ENCODE peak calls at places on chromosomes 5 and 9, in eight cellular contexts. Z, K, A, H, T, M, E and I are unnamed samples.

GRCh38 chr9:26742843-26743242 is 149.8 kb downstream of the CAAP1 start:
- DNase-seq in E (no peak), A (no peak), T (no peak), M (no peak), K (no peak), Z (no peak), H (no peak), I (no peak)

GRCh38 chr5:7873216-7873615 is 4.3 kb downstream of the MTRR start:
- DNase-seq in Z (no peak), A (no peak), T (no peak), H (no peak), K (no peak), E (no peak), M (no peak), I (no peak)

GRCh38 chr5:135246923-135247795 is 151.9 kb downstream of the MACROH2A1 start:
- DNase-seq in E (peak; percentile 93), A (no peak), T (peak; percentile 73), K (peak; percentile 98), Z (peak; percentile 90), H (peak; percentile 97), M (no peak), I (no peak)

GRCh38 chr5:127799293-127799905 is 96.2 kb downstream of the CCDC192 start:
- DNase-seq in A (no peak), T (no peak), E (no peak), K (no peak), H (no peak), Z (no peak), M (no peak), I (no peak)

GRCh38 chr5:175317872-175318271 is 126.1 kb downstream of the DRD1 start:
- DNase-seq in Z (no peak), T (no peak), M (no peak), K (no peak), H (no peak), A (no peak), E (no peak), I (no peak)

GRCh38 chr9:92180669-92181181 is 65.5 kb upstream of the SPTLC1 start:
- DNase-seq in H (peak; percentile 77), Z (no peak), K (peak; percentile 94), A (no peak), T (no peak), E (peak; percentile 18), M (no peak), I (no peak)

GRCh38 chr5:66306105-66306843 is 162.2 kb downstream of the SREK1 start:
- DNase-seq in E (peak; percentile 58), A (peak; percentile 78), T (peak; percentile 13), K (peak; percentile 85), M (peak; percentile 83), Z (peak; percentile 44), H (peak; percentile 36), I (peak; percentile 77)

GRCh38 chr9:127112683-127113539 is 9.5 kb downstream of the ANGPTL2 start:
- DNase-seq in K (peak; percentile 34), Z (peak; percentile 58), A (no peak), M (no peak), E (no peak), T (no peak), H (no peak), I (no peak)

GRCh38 chr5:180689071-180689694 is 39.8 kb upstream of the FLT4 start:
- DNase-seq in K (no peak), E (no peak), Z (no peak), T (no peak), H (no peak), M (no peak), A (no peak), I (no peak)

GRCh38 chr5:73412597-73412988 is 36.0 kb downstream of the FOXD1 start:
- DNase-seq in Z (peak; percentile 71), E (peak; percentile 95), A (no peak), H (peak; percentile 94), K (peak; percentile 78), M (peak; percentile 20), T (peak; percentile 63), I (no peak)

DNA sequence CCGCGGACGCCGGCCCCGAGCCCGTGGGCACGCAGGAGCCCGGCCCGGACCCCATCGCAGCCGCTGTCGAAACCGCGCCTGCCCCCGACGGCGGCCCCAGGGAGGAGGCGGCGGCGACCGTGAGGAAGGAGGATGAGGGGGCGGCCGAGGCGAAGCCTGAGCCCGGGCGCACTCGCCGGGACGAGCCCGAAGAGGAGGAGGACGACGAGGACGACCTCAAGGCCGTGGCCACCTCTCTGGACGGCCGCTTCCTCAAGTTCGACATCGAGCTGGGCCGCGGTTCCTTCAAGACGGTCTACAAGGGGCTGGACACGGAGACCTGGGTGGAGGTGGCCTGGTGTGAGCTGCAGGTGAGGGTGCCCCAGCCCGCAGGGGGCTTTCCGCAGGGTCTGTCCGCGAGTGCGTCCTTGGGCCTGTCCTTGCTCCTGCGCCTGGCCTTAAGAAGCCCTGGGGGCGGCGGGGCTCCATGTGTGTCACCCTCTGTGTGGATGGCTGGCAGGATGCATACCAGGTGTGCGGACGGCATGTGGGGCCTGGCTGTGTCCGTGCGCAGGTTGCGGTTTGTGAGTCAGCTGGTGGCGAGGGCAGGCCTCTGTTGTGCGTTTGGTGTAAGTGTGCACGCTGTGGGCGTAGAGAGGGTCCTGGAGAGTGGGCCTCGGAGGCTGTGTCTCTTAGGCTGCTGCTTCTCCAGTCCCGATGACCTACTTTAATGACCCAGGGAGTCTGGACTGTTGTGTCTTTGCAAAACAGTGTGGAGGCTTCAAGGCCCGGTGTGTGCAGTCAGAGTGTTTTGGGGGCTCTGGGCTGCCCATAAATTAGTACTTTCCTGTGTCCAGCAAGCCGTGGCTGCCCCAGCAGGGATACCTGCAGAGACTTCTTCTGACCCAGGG is 1.6 kb downstream of the WNK2 start:
- DNase-seq in M (peak; percentile 75), E (no peak), H (no peak), T (no peak), A (peak; percentile 71), K (no peak), Z (no peak), I (no peak)
- H2AFZ ChIP-seq in M (no peak overlapping the region), E (no peak overlapping the region), H (no peak overlapping the region), T (no peak overlapping the region), A (no peak overlapping the region), K (no peak overlapping the region), Z (no peak overlapping the region), I (peak overlapping the region; percentile 85)

GRCh38 chr5:126107381-126107780 is 315.8 kb upstream of the GRAMD2B start:
- DNase-seq in Z (no peak), A (no peak), M (no peak), H (no peak), K (peak; percentile 35), T (no peak), E (peak; percentile 86), I (no peak)

GRCh38 chr5:126104951-126105350 is 318.3 kb upstream of the GRAMD2B start:
- DNase-seq in T (no peak), H (no peak), E (peak; percentile 50), Z (no peak), M (no peak), A (no peak), K (no peak), I (no peak)

GRCh38 chr5:126106032-126106431 is 317.2 kb upstream of the GRAMD2B start:
- DNase-seq in A (no peak), H (no peak), M (no peak), T (peak; percentile 54), Z (no peak), E (peak; percentile 89), K (peak; percentile 65), I (no peak)

GRCh38 chr5:126104341-126104740 is 318.9 kb upstream of the GRAMD2B start:
- DNase-seq in E (no peak), Z (no peak), H (no peak), K (no peak), A (no peak), T (no peak), M (no peak), I (no peak)

GRCh38 chr5:126108505-126108904 is 314.7 kb upstream of the GRAMD2B start:
- DNase-seq in K (no peak), M (no peak), A (no peak), T (no peak), E (peak; percentile 79), H (no peak), Z (no peak), I (peak; percentile 7)
- H2AFZ ChIP-seq in K (no peak overlapping the region), M (peak overlapping the region; percentile 48), A (no peak overlapping the region), T (peak overlapping the region; percentile 80), E (peak overlapping the region; percentile 84), H (no peak overlapping the region), Z (no peak overlapping the region), I (peak overlapping the region; percentile 97)

DNA sequence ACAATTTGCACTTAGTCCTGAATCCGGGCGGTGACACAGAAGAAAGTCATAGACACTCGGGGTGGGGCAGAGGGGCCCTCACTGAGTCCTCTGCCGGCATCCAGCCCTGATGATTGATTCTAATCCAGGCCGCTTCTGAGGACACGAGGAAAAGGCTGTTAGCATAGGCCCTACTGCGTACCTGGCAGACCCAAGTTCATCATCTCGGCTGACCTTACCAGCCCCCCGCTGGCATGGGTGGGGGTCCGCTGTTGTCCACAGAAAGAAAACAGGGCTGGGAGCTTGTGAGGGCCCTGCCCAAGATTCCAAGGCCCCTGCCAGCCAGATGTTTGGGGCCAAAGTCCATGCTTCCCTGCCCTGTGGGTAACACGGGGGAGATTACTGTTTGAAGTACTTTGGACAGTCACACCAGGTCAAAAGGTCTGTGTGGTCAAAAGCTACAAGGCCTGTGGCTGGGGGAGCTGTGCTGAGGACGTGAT is 24.5 kb downstream of the ERGIC1 start:
- DNase-seq in T (no peak), E (no peak), H (no peak), Z (no peak), A (no peak), K (peak; percentile 88), M (no peak), I (no peak)
- H2AFZ ChIP-seq in T (no peak overlapping the region), E (no peak overlapping the region), H (no peak overlapping the region), Z (no peak overlapping the region), A (no peak overlapping the region), K (no peak overlapping the region), M (no peak overlapping the region), I (no peak overlapping the region)

GRCh38 chr9:86200599-86201162 is 58.8 kb downstream of the C9orf153 start:
- DNase-seq in K (no peak), M (no peak), E (no peak), T (no peak), Z (no peak), A (no peak), H (no peak), I (no peak)

GRCh38 chr9:86207193-86207592 is 52.3 kb downstream of the C9orf153 start:
- DNase-seq in M (no peak), E (no peak), K (no peak), T (no peak), A (no peak), H (no peak), Z (no peak), I (no peak)

GRCh38 chr9:86202338-86202882 is 57.0 kb downstream of the C9orf153 start:
- DNase-seq in E (peak; percentile 25), K (peak; percentile 77), Z (peak; percentile 52), T (no peak), H (peak; percentile 27), A (peak; percentile 56), M (peak; percentile 77), I (peak; percentile 63)

DNA sequence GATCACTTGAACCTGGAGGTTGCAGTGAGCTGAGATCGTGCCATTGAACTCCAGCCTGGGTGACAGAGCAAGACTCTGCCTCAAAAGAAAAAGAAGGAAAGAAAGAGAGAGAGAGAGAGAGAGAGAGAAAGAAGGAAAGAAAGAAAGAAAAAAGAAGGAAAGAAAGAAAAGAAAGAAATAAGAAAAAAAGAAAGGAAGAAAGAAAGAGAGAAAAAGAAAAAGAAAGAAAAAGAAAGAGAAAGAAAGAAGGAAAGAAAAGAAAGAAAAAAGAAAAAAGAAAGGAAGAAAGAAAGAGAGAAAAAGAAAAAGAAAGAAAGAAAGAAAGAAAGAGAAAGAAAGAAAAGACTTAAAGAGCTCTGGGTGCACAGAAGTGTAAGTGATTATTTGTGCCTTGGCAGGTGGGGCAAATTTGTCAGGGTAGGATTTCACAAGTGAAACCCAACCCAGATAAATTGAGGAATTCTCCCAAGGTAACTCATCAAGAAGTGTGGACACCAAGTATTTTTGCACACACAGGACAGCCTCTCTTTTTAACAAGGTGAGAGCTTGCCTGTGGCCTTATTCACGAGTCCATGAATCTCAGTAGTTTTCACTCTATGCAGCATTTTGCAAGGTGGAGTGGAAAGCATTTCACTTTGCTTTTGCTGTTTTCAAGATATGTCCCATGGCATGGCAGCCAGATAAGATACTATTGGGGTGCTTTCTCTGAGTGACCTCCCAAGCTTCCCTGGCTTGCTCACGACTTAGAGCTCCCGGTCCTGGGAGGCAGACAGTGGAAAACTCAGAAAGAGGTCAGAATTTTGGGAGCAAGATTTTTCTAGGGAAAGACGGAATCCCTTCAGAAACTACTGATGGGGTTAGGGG is 57.8 kb downstream of the C9orf153 start:
- DNase-seq in T (no peak), Z (no peak), E (no peak), M (no peak), H (no peak), K (no peak), A (no peak), I (no peak)
- H2AFZ ChIP-seq in T (no peak overlapping the region), Z (no peak overlapping the region), E (no peak overlapping the region), M (peak overlapping the region; percentile 53), H (no peak overlapping the region), K (no peak overlapping the region), A (no peak overlapping the region), I (peak overlapping the region; percentile 94)